ENCODE peak calls at places on chromosome 1, in ten cellular contexts. One of them, this sample, is unnamed.
A peak's percentile ranks its signal among the peaks of the same experiment; 100 is the strongest.

GRCh38 chr1:243409284-243409683 is 153.4 kb downstream of the SDCCAG8 start:
- DNase-seq in heart right ventricle: no peak
- DNase-seq in OCI-LY7: no peak
- DNase-seq in NCI-H187 treated with DMSO at 0.1 percent for 48 hours: no peak
- DNase-seq in psoas muscle: no peak
- DNase-seq in cardiac fibroblast: peak; percentile 28
- DNase-seq in NCI-H510A: no peak
- DNase-seq in T-helper 17 cell: no peak
- DNase-seq in G401: peak; percentile 48
- DNase-seq in activated T-helper 1 cell treated with anti-CD3 and anti-CD28 coated beads, Interleukin-2, amount 50 U/mL, for 16 hours: no peak
- DNase-seq in this sample: peak; percentile 12

GRCh38 chr1:93615201-93616150 is 66.2 kb downstream of the BCAR3 start:
- DNase-seq in heart right ventricle: no peak
- DNase-seq in OCI-LY7: no peak
- DNase-seq in NCI-H187 treated with DMSO at 0.1 percent for 48 hours: no peak
- DNase-seq in psoas muscle: no peak
- DNase-seq in cardiac fibroblast: peak; percentile 86
- DNase-seq in NCI-H510A: no peak
- DNase-seq in T-helper 17 cell: no peak
- DNase-seq in G401: no peak
- DNase-seq in activated T-helper 1 cell treated with anti-CD3 and anti-CD28 coated beads, Interleukin-2, amount 50 U/mL, for 16 hours: no peak
- DNase-seq in this sample: no peak

GRCh38 chr1:231836227-231836893 is 209.8 kb downstream of the DISC1 start:
- DNase-seq in heart right ventricle: no peak
- DNase-seq in OCI-LY7: no peak
- DNase-seq in NCI-H187 treated with DMSO at 0.1 percent for 48 hours: no peak
- DNase-seq in psoas muscle: no peak
- DNase-seq in cardiac fibroblast: no peak
- DNase-seq in NCI-H510A: no peak
- DNase-seq in T-helper 17 cell: no peak
- DNase-seq in G401: no peak
- DNase-seq in activated T-helper 1 cell treated with anti-CD3 and anti-CD28 coated beads, Interleukin-2, amount 50 U/mL, for 16 hours: no peak
- DNase-seq in this sample: no peak

GRCh38 chr1:201307760-201308499 is 24.6 kb downstream of the PKP1 start:
- DNase-seq in heart right ventricle: no peak
- DNase-seq in OCI-LY7: no peak
- DNase-seq in NCI-H187 treated with DMSO at 0.1 percent for 48 hours: no peak
- DNase-seq in psoas muscle: peak; percentile 59
- DNase-seq in cardiac fibroblast: no peak
- DNase-seq in NCI-H510A: peak; percentile 82
- DNase-seq in T-helper 17 cell: no peak
- DNase-seq in G401: no peak
- DNase-seq in activated T-helper 1 cell treated with anti-CD3 and anti-CD28 coated beads, Interleukin-2, amount 50 U/mL, for 16 hours: no peak
- DNase-seq in this sample: no peak

GRCh38 chr1:84758968-84759491 is 68.8 kb upstream of the SSX2IP start:
- DNase-seq in heart right ventricle: no peak
- DNase-seq in OCI-LY7: no peak
- DNase-seq in NCI-H187 treated with DMSO at 0.1 percent for 48 hours: no peak
- DNase-seq in psoas muscle: no peak
- DNase-seq in cardiac fibroblast: peak; percentile 16
- DNase-seq in NCI-H510A: no peak
- DNase-seq in T-helper 17 cell: no peak
- DNase-seq in G401: peak; percentile 97
- DNase-seq in activated T-helper 1 cell treated with anti-CD3 and anti-CD28 coated beads, Interleukin-2, amount 50 U/mL, for 16 hours: no peak
- DNase-seq in this sample: no peak

GRCh38 chr1:242033331-242033956 is 34.5 kb upstream of the MAP1LC3C start:
- DNase-seq in heart right ventricle: no peak
- DNase-seq in OCI-LY7: no peak
- DNase-seq in NCI-H187 treated with DMSO at 0.1 percent for 48 hours: no peak
- DNase-seq in psoas muscle: no peak
- DNase-seq in cardiac fibroblast: no peak
- DNase-seq in NCI-H510A: no peak
- DNase-seq in T-helper 17 cell: no peak
- DNase-seq in G401: no peak
- DNase-seq in activated T-helper 1 cell treated with anti-CD3 and anti-CD28 coated beads, Interleukin-2, amount 50 U/mL, for 16 hours: no peak
- DNase-seq in this sample: no peak

GRCh38 chr1:26915204-26915842 is 1.5 kb upstream of the NR0B2 start:
- DNase-seq in heart right ventricle: peak; percentile 53
- DNase-seq in OCI-LY7: no peak
- DNase-seq in NCI-H187 treated with DMSO at 0.1 percent for 48 hours: no peak
- DNase-seq in psoas muscle: peak; percentile 50
- DNase-seq in cardiac fibroblast: no peak
- DNase-seq in NCI-H510A: peak; percentile 17
- DNase-seq in T-helper 17 cell: no peak
- DNase-seq in G401: peak; percentile 74
- DNase-seq in activated T-helper 1 cell treated with anti-CD3 and anti-CD28 coated beads, Interleukin-2, amount 50 U/mL, for 16 hours: no peak
- DNase-seq in this sample: no peak

GRCh38 chr1:205597691-205598314 is 34.0 kb downstream of the ELK4 start:
- DNase-seq in heart right ventricle: peak; percentile 61
- DNase-seq in OCI-LY7: no peak
- DNase-seq in NCI-H187 treated with DMSO at 0.1 percent for 48 hours: no peak
- DNase-seq in psoas muscle: no peak
- DNase-seq in cardiac fibroblast: no peak
- DNase-seq in NCI-H510A: no peak
- DNase-seq in T-helper 17 cell: no peak
- DNase-seq in G401: peak; percentile 38
- DNase-seq in activated T-helper 1 cell treated with anti-CD3 and anti-CD28 coated beads, Interleukin-2, amount 50 U/mL, for 16 hours: no peak
- DNase-seq in this sample: no peak

GRCh38 chr1:21508580-21509350 is 458 bp upstream of the ALPL start:
- DNase-seq in heart right ventricle: peak; percentile 77
- DNase-seq in OCI-LY7: peak; percentile 57
- DNase-seq in NCI-H187 treated with DMSO at 0.1 percent for 48 hours: no peak
- DNase-seq in psoas muscle: peak; percentile 72
- DNase-seq in cardiac fibroblast: peak; percentile 50
- DNase-seq in NCI-H510A: peak; percentile 43
- DNase-seq in T-helper 17 cell: peak; percentile 49
- DNase-seq in G401: peak; percentile 26
- DNase-seq in activated T-helper 1 cell treated with anti-CD3 and anti-CD28 coated beads, Interleukin-2, amount 50 U/mL, for 16 hours: peak; percentile 36
- DNase-seq in this sample: peak; percentile 71

GRCh38 chr1:81142099-81142776 is 658.5 kb upstream of the ADGRL2 start:
- DNase-seq in heart right ventricle: no peak
- DNase-seq in OCI-LY7: no peak
- DNase-seq in NCI-H187 treated with DMSO at 0.1 percent for 48 hours: no peak
- DNase-seq in psoas muscle: no peak
- DNase-seq in cardiac fibroblast: peak; percentile 83
- DNase-seq in NCI-H510A: no peak
- DNase-seq in T-helper 17 cell: no peak
- DNase-seq in G401: no peak
- DNase-seq in activated T-helper 1 cell treated with anti-CD3 and anti-CD28 coated beads, Interleukin-2, amount 50 U/mL, for 16 hours: no peak
- DNase-seq in this sample: no peak

GRCh38 chr1:109201123-109201703 is 12.5 kb upstream of the SARS1 start:
- DNase-seq in heart right ventricle: no peak
- DNase-seq in OCI-LY7: peak; percentile 70
- DNase-seq in NCI-H187 treated with DMSO at 0.1 percent for 48 hours: peak; percentile 23
- DNase-seq in psoas muscle: peak; percentile 29
- DNase-seq in cardiac fibroblast: peak; percentile 96
- DNase-seq in NCI-H510A: no peak
- DNase-seq in T-helper 17 cell: no peak
- DNase-seq in G401: peak; percentile 35
- DNase-seq in activated T-helper 1 cell treated with anti-CD3 and anti-CD28 coated beads, Interleukin-2, amount 50 U/mL, for 16 hours: no peak
- DNase-seq in this sample: peak; percentile 40

GRCh38 chr1:220770245-220770913 is 16.3 kb upstream of the MTARC1 start:
- DNase-seq in heart right ventricle: no peak
- DNase-seq in OCI-LY7: no peak
- DNase-seq in NCI-H187 treated with DMSO at 0.1 percent for 48 hours: no peak
- DNase-seq in psoas muscle: no peak
- DNase-seq in cardiac fibroblast: no peak
- DNase-seq in NCI-H510A: no peak
- DNase-seq in T-helper 17 cell: no peak
- DNase-seq in G401: no peak
- DNase-seq in activated T-helper 1 cell treated with anti-CD3 and anti-CD28 coated beads, Interleukin-2, amount 50 U/mL, for 16 hours: no peak
- DNase-seq in this sample: no peak

GRCh38 chr1:153428073-153428638 is 11.8 kb downstream of the S100A7A start:
- DNase-seq in heart right ventricle: no peak
- DNase-seq in OCI-LY7: no peak
- DNase-seq in NCI-H187 treated with DMSO at 0.1 percent for 48 hours: no peak
- DNase-seq in psoas muscle: no peak
- DNase-seq in cardiac fibroblast: no peak
- DNase-seq in NCI-H510A: no peak
- DNase-seq in T-helper 17 cell: no peak
- DNase-seq in G401: no peak
- DNase-seq in activated T-helper 1 cell treated with anti-CD3 and anti-CD28 coated beads, Interleukin-2, amount 50 U/mL, for 16 hours: no peak
- DNase-seq in this sample: no peak

GRCh38 chr1:205339717-205340116 is 17.0 kb downstream of the KLHDC8A start:
- DNase-seq in heart right ventricle: no peak
- DNase-seq in OCI-LY7: no peak
- DNase-seq in NCI-H187 treated with DMSO at 0.1 percent for 48 hours: no peak
- DNase-seq in psoas muscle: no peak
- DNase-seq in cardiac fibroblast: no peak
- DNase-seq in NCI-H510A: no peak
- DNase-seq in T-helper 17 cell: no peak
- DNase-seq in G401: no peak
- DNase-seq in activated T-helper 1 cell treated with anti-CD3 and anti-CD28 coated beads, Interleukin-2, amount 50 U/mL, for 16 hours: no peak
- DNase-seq in this sample: no peak

GRCh38 chr1:32028746-32029145 is 15.1 kb downstream of the KHDRBS1 start:
- DNase-seq in heart right ventricle: no peak
- DNase-seq in OCI-LY7: no peak
- DNase-seq in NCI-H187 treated with DMSO at 0.1 percent for 48 hours: no peak
- DNase-seq in psoas muscle: no peak
- DNase-seq in cardiac fibroblast: peak; percentile 37
- DNase-seq in NCI-H510A: no peak
- DNase-seq in T-helper 17 cell: no peak
- DNase-seq in G401: no peak
- DNase-seq in activated T-helper 1 cell treated with anti-CD3 and anti-CD28 coated beads, Interleukin-2, amount 50 U/mL, for 16 hours: no peak
- DNase-seq in this sample: no peak

GRCh38 chr1:205678286-205679111 is 1.8 kb downstream of the SLC45A3 start:
- DNase-seq in heart right ventricle: peak; percentile 40
- DNase-seq in OCI-LY7: no peak
- DNase-seq in NCI-H187 treated with DMSO at 0.1 percent for 48 hours: no peak
- DNase-seq in psoas muscle: no peak
- DNase-seq in cardiac fibroblast: peak; percentile 45
- DNase-seq in NCI-H510A: no peak
- DNase-seq in T-helper 17 cell: no peak
- DNase-seq in G401: no peak
- DNase-seq in activated T-helper 1 cell treated with anti-CD3 and anti-CD28 coated beads, Interleukin-2, amount 50 U/mL, for 16 hours: no peak
- DNase-seq in this sample: no peak

GRCh38 chr1:110048923-110049601 is 14.6 kb downstream of the STRIP1 start:
- DNase-seq in heart right ventricle: no peak
- DNase-seq in OCI-LY7: no peak
- DNase-seq in NCI-H187 treated with DMSO at 0.1 percent for 48 hours: no peak
- DNase-seq in psoas muscle: no peak
- DNase-seq in cardiac fibroblast: no peak
- DNase-seq in NCI-H510A: no peak
- DNase-seq in T-helper 17 cell: no peak
- DNase-seq in G401: no peak
- DNase-seq in activated T-helper 1 cell treated with anti-CD3 and anti-CD28 coated beads, Interleukin-2, amount 50 U/mL, for 16 hours: no peak
- DNase-seq in this sample: no peak

GRCh38 chr1:231600461-231600976 is 26.1 kb upstream of the DISC1 start:
- DNase-seq in heart right ventricle: no peak
- DNase-seq in OCI-LY7: no peak
- DNase-seq in NCI-H187 treated with DMSO at 0.1 percent for 48 hours: no peak
- DNase-seq in psoas muscle: no peak
- DNase-seq in cardiac fibroblast: peak; percentile 36
- DNase-seq in NCI-H510A: no peak
- DNase-seq in T-helper 17 cell: no peak
- DNase-seq in G401: no peak
- DNase-seq in activated T-helper 1 cell treated with anti-CD3 and anti-CD28 coated beads, Interleukin-2, amount 50 U/mL, for 16 hours: no peak
- DNase-seq in this sample: no peak

GRCh38 chr1:84096121-84096635 is 47.9 kb upstream of the PRKACB start:
- DNase-seq in heart right ventricle: no peak
- DNase-seq in OCI-LY7: no peak
- DNase-seq in NCI-H187 treated with DMSO at 0.1 percent for 48 hours: no peak
- DNase-seq in psoas muscle: no peak
- DNase-seq in cardiac fibroblast: no peak
- DNase-seq in NCI-H510A: no peak
- DNase-seq in T-helper 17 cell: no peak
- DNase-seq in G401: no peak
- DNase-seq in activated T-helper 1 cell treated with anti-CD3 and anti-CD28 coated beads, Interleukin-2, amount 50 U/mL, for 16 hours: no peak
- DNase-seq in this sample: no peak

GRCh38 chr1:26168410-26169167 is at the start of gene C1orf232:
- DNase-seq in heart right ventricle: no peak
- DNase-seq in OCI-LY7: no peak
- DNase-seq in NCI-H187 treated with DMSO at 0.1 percent for 48 hours: peak; percentile 5
- DNase-seq in psoas muscle: peak; percentile 35
- DNase-seq in cardiac fibroblast: no peak
- DNase-seq in NCI-H510A: peak; percentile 27
- DNase-seq in T-helper 17 cell: no peak
- DNase-seq in G401: no peak
- DNase-seq in activated T-helper 1 cell treated with anti-CD3 and anti-CD28 coated beads, Interleukin-2, amount 50 U/mL, for 16 hours: no peak
- DNase-seq in this sample: no peak

GRCh38 chr1:33683913-33684312 is 180.0 kb upstream of the HMGB4 start:
- DNase-seq in heart right ventricle: peak; percentile 37
- DNase-seq in OCI-LY7: no peak
- DNase-seq in NCI-H187 treated with DMSO at 0.1 percent for 48 hours: no peak
- DNase-seq in psoas muscle: no peak
- DNase-seq in cardiac fibroblast: no peak
- DNase-seq in NCI-H510A: no peak
- DNase-seq in T-helper 17 cell: no peak
- DNase-seq in G401: peak; percentile 20
- DNase-seq in activated T-helper 1 cell treated with anti-CD3 and anti-CD28 coated beads, Interleukin-2, amount 50 U/mL, for 16 hours: no peak
- DNase-seq in this sample: no peak

GRCh38 chr1:225769687-225770086 is 7.9 kb upstream of the SRP9 start:
- DNase-seq in heart right ventricle: no peak
- DNase-seq in OCI-LY7: no peak
- DNase-seq in NCI-H187 treated with DMSO at 0.1 percent for 48 hours: no peak
- DNase-seq in psoas muscle: no peak
- DNase-seq in cardiac fibroblast: no peak
- DNase-seq in NCI-H510A: no peak
- DNase-seq in T-helper 17 cell: no peak
- DNase-seq in G401: no peak
- DNase-seq in activated T-helper 1 cell treated with anti-CD3 and anti-CD28 coated beads, Interleukin-2, amount 50 U/mL, for 16 hours: no peak
- DNase-seq in this sample: no peak

GRCh38 chr1:173392895-173393654 is 84.1 kb upstream of the PRDX6 start:
- DNase-seq in heart right ventricle: no peak
- DNase-seq in OCI-LY7: no peak
- DNase-seq in NCI-H187 treated with DMSO at 0.1 percent for 48 hours: no peak
- DNase-seq in psoas muscle: no peak
- DNase-seq in cardiac fibroblast: peak; percentile 95
- DNase-seq in NCI-H510A: no peak
- DNase-seq in T-helper 17 cell: no peak
- DNase-seq in G401: no peak
- DNase-seq in activated T-helper 1 cell treated with anti-CD3 and anti-CD28 coated beads, Interleukin-2, amount 50 U/mL, for 16 hours: no peak
- DNase-seq in this sample: no peak

GRCh38 chr1:12121212-12122000 is 45.4 kb upstream of the TNFRSF1B start:
- DNase-seq in heart right ventricle: no peak
- DNase-seq in OCI-LY7: no peak
- DNase-seq in NCI-H187 treated with DMSO at 0.1 percent for 48 hours: no peak
- DNase-seq in psoas muscle: no peak
- DNase-seq in cardiac fibroblast: peak; percentile 62
- DNase-seq in NCI-H510A: no peak
- DNase-seq in T-helper 17 cell: no peak
- DNase-seq in G401: no peak
- DNase-seq in activated T-helper 1 cell treated with anti-CD3 and anti-CD28 coated beads, Interleukin-2, amount 50 U/mL, for 16 hours: no peak
- DNase-seq in this sample: no peak

GRCh38 chr1:195328102-195328501 is 1280.1 kb downstream of the KCNT2 start:
- DNase-seq in heart right ventricle: no peak
- DNase-seq in OCI-LY7: no peak
- DNase-seq in NCI-H187 treated with DMSO at 0.1 percent for 48 hours: no peak
- DNase-seq in psoas muscle: no peak
- DNase-seq in cardiac fibroblast: no peak
- DNase-seq in NCI-H510A: no peak
- DNase-seq in T-helper 17 cell: no peak
- DNase-seq in G401: no peak
- DNase-seq in activated T-helper 1 cell treated with anti-CD3 and anti-CD28 coated beads, Interleukin-2, amount 50 U/mL, for 16 hours: no peak
- DNase-seq in this sample: no peak

GRCh38 chr1:193105821-193106177 is 585 bp upstream of the GLRX2 start:
- DNase-seq in heart right ventricle: no peak
- DNase-seq in OCI-LY7: no peak
- DNase-seq in NCI-H187 treated with DMSO at 0.1 percent for 48 hours: no peak
- DNase-seq in psoas muscle: no peak
- DNase-seq in cardiac fibroblast: no peak
- DNase-seq in NCI-H510A: no peak
- DNase-seq in T-helper 17 cell: no peak
- DNase-seq in G401: peak; percentile 16
- DNase-seq in activated T-helper 1 cell treated with anti-CD3 and anti-CD28 coated beads, Interleukin-2, amount 50 U/mL, for 16 hours: no peak
- DNase-seq in this sample: no peak

GRCh38 chr1:162028726-162029125 is 5.1 kb upstream of the OLFML2B start:
- DNase-seq in heart right ventricle: no peak
- DNase-seq in OCI-LY7: no peak
- DNase-seq in NCI-H187 treated with DMSO at 0.1 percent for 48 hours: no peak
- DNase-seq in psoas muscle: no peak
- DNase-seq in cardiac fibroblast: no peak
- DNase-seq in NCI-H510A: no peak
- DNase-seq in T-helper 17 cell: no peak
- DNase-seq in G401: no peak
- DNase-seq in activated T-helper 1 cell treated with anti-CD3 and anti-CD28 coated beads, Interleukin-2, amount 50 U/mL, for 16 hours: no peak
- DNase-seq in this sample: peak; percentile 64

GRCh38 chr1:12021616-12022015 is 2.3 kb downstream of the MIIP start:
- DNase-seq in heart right ventricle: no peak
- DNase-seq in OCI-LY7: no peak
- DNase-seq in NCI-H187 treated with DMSO at 0.1 percent for 48 hours: no peak
- DNase-seq in psoas muscle: no peak
- DNase-seq in cardiac fibroblast: no peak
- DNase-seq in NCI-H510A: no peak
- DNase-seq in T-helper 17 cell: no peak
- DNase-seq in G401: no peak
- DNase-seq in activated T-helper 1 cell treated with anti-CD3 and anti-CD28 coated beads, Interleukin-2, amount 50 U/mL, for 16 hours: no peak
- DNase-seq in this sample: no peak